ENCODE peak calls at places on chromosomes 13 and 19, in nine cellular contexts. E is NCI-H1105 treated with DMSO at 0.1 percent for 48 hours, T is memory B cell, M is cardiac muscle cell, R is AG09309, W is nucleus accumbens, J is left lung, U is ELR, N is NCI-H774. V is an unnamed sample.

GRCh38 chr13:46389985-46390384 is 2.9 kb upstream of the RUBCNL start:
- DNase-seq in E (no peak), T (peak; percentile 52), M (no peak), R (no peak), W (peak; percentile 59), J (no peak), U (no peak), N (no peak), V (no peak)

GRCh38 chr19:52987221-52987620 is 24.5 kb upstream of the ZNF816 start:
- DNase-seq in E (no peak), T (no peak), M (no peak), R (no peak), W (no peak), J (no peak), U (no peak), N (no peak), V (no peak)

GRCh38 chr19:57570707-57571106 is 8.0 kb downstream of the ZNF416 start:
- DNase-seq in E (no peak), T (no peak), M (no peak), R (no peak), W (no peak), J (no peak), U (no peak), N (no peak), V (no peak)

GRCh38 chr13:95098916-95099315 is 202.3 kb downstream of the ABCC4 start:
- DNase-seq in E (no peak), T (no peak), M (no peak), R (no peak), W (no peak), J (no peak), U (no peak), N (no peak), V (no peak)

GRCh38 chr13:20015763-20016162 is 57.2 kb downstream of the ZMYM2 start:
- DNase-seq in E (no peak), T (no peak), M (no peak), R (no peak), W (no peak), J (no peak), U (no peak), N (no peak), V (no peak)

GRCh38 chr19:30160426-30160825 is 211.8 kb upstream of the ZNF536 start:
- DNase-seq in E (no peak), T (no peak), M (no peak), R (no peak), W (no peak), J (no peak), U (no peak), N (no peak), V (no peak)

GRCh38 chr13:114166381-114167131 is 12.5 kb upstream of the CFAP97D2 start:
- DNase-seq in E (peak; percentile 39), T (no peak), M (no peak), R (no peak), W (peak; percentile 69), J (no peak), U (no peak), N (no peak), V (no peak)

GRCh38 chr19:17183858-17184271 is 31.3 kb upstream of the USE1 start:
- DNase-seq in E (no peak), T (peak; percentile 39), M (no peak), R (no peak), W (no peak), J (no peak), U (no peak), N (no peak), V (no peak)

GRCh38 chr19:3328743-3329142 is 37.6 kb upstream of the NFIC start:
- DNase-seq in E (no peak), T (no peak), M (no peak), R (no peak), W (no peak), J (no peak), U (no peak), N (no peak), V (no peak)

GRCh38 chr13:73162912-73163911 is 104.4 kb downstream of the KLF5 start:
- DNase-seq in E (no peak), T (no peak), M (no peak), R (no peak), W (no peak), J (no peak), U (no peak), N (no peak), V (no peak)

V was measured in NCI-H2227 treated with DMSO at 0.1 percent for 48 hours.